ENCODE peak calls at places on chromosomes 6 and 20, in five cellular contexts. T is effector CD8-positive, alpha-beta T cell; B is IMR-90; Q is foreskin fibroblast; R is RWPE1. V is an unnamed sample.
A peak's percentile ranks its signal among the peaks of the same experiment; 100 is the strongest.

GRCh38 chr20:46894579-46894958 is at the start of gene EYA2:
- DNase-seq in R (no peak), T (no peak), Q (peak; percentile 40), B (peak; percentile 25), V (peak; percentile 70)

GRCh38 chr6:139161817-139162284 is 27.0 kb downstream of the HECA start:
- DNase-seq in B (no peak), Q (peak; percentile 12), R (no peak), T (peak; percentile 22), V (no peak)

GRCh38 chr6:112086744-112087135 is 542 bp downstream of the TUBE1 start:
- DNase-seq in Q (peak; percentile 64), B (peak; percentile 64), T (no peak), R (peak; percentile 72), V (peak; percentile 64)

GRCh38 chr6:103183831-103184411 is 1675.8 kb downstream of the HACE1 start:
- DNase-seq in T (no peak), B (no peak), R (no peak), Q (no peak), V (peak; percentile 46)

GRCh38 chr6:3163248-3163594 is 5.9 kb upstream of the TUBB2A start:
- DNase-seq in R (no peak), B (no peak), Q (no peak), T (no peak), V (no peak)

GRCh38 chr20:42134265-42135098 is 516.3 kb upstream of the CHD6 start:
- DNase-seq in R (no peak), Q (no peak), B (no peak), T (no peak), V (no peak)

GRCh38 chr20:20741067-20742045 is 28.9 kb upstream of the RALGAPA2 start:
- DNase-seq in B (no peak), R (no peak), Q (no peak), T (no peak), V (no peak)

GRCh38 chr20:59010995-59011873 is 4.2 kb upstream of the CTSZ start:
- DNase-seq in B (peak; percentile 71), R (peak; percentile 89), Q (peak; percentile 86), T (no peak), V (peak; percentile 15)

GRCh38 chr20:57748601-57749130 is 38.9 kb upstream of the PMEPA1 start:
- DNase-seq in B (peak; percentile 50), Q (peak; percentile 74), T (no peak), R (peak; percentile 97), V (peak; percentile 32)

GRCh38 chr6:133953634-133954415 is 801 bp downstream of the TBPL1 start:
- DNase-seq in T (no peak), R (no peak), Q (no peak), B (no peak), V (peak; percentile 29)

GRCh38 chr6:14452567-14453527 is 335.3 kb downstream of the CD83 start:
- DNase-seq in T (no peak), B (no peak), Q (no peak), R (no peak), V (no peak)

GRCh38 chr6:105539879-105540278 is 137.0 kb upstream of the PREP start:
- DNase-seq in B (no peak), T (no peak), Q (peak; percentile 21), R (no peak), V (no peak)

GRCh38 chr6:125208625-125209249 is 55.2 kb downstream of the TPD52L1 start:
- DNase-seq in Q (no peak), T (no peak), B (no peak), R (no peak), V (no peak)

GRCh38 chr20:19647992-19648391 is 110.1 kb upstream of the RIN2 start:
- DNase-seq in R (no peak), B (no peak), T (no peak), Q (no peak), V (no peak)

GRCh38 chr20:32519367-32519730 is 65.8 kb downstream of the NOL4L start:
- DNase-seq in R (no peak), B (no peak), Q (no peak), T (no peak), V (no peak)